ENCODE peak calls at places on chromosomes 13 and 19, in seven cellular contexts. N, R, Y, W, S, Z and C are unnamed samples.

GRCh38 chr13:57612568-57612967 is 19.0 kb upstream of the PCDH17 start:
- DNase-seq in Z (no peak), N (no peak), S (no peak), W (no peak), Y (no peak), R (no peak), C (no peak)

GRCh38 chr19:51122112-51122981 is 2.4 kb upstream of the SIGLEC9 start:
- DNase-seq in N (no peak), S (no peak), W (peak; percentile 18), Z (no peak), Y (no peak), R (no peak), C (no peak)

GRCh38 chr13:92589955-92590354 is 636.7 kb upstream of the GPC6 start:
- DNase-seq in N (no peak), W (no peak), Z (no peak), Y (no peak), S (no peak), R (no peak), C (no peak)

GRCh38 chr19:12159773-12160414 is 3.0 kb upstream of the ZNF136 start:
- DNase-seq in Y (no peak), W (no peak), N (no peak), Z (peak; percentile 48), S (no peak), R (no peak), C (no peak)

GRCh38 chr13:30972888-30973377 is 40.5 kb downstream of the TEX26 start:
- DNase-seq in N (no peak), Z (no peak), Y (no peak), R (no peak), S (no peak), W (no peak), C (no peak)

GRCh38 chr19:56566904-56567273 is 379 bp upstream of the ZNF470 start:
- DNase-seq in R (no peak), Z (peak; percentile 68), N (no peak), S (no peak), W (no peak), Y (no peak), C (no peak)

GRCh38 chr13:94033830-94034642 is 445.4 kb downstream of the DCT start:
- DNase-seq in Z (no peak), Y (no peak), N (no peak), R (no peak), S (no peak), W (no peak), C (no peak)

GRCh38 chr13:111359930-111360329 is 39.5 kb downstream of the TEX29 start:
- DNase-seq in Z (no peak), W (no peak), Y (no peak), S (no peak), R (no peak), N (no peak), C (no peak)

GRCh38 chr13:111897178-111897845 is 169.6 kb upstream of the SOX1 start:
- DNase-seq in Y (no peak), Z (no peak), W (no peak), R (no peak), N (no peak), S (no peak), C (peak; percentile 37)

GRCh38 chr13:48908381-48909087 is 67.2 kb upstream of the FNDC3A start:
- DNase-seq in S (no peak), Y (no peak), R (no peak), W (no peak), Z (no peak), N (no peak), C (no peak)

GRCh38 chr13:34833562-34834182 is 108.4 kb upstream of the NBEA start:
- DNase-seq in S (no peak), W (no peak), N (peak; percentile 10), Z (no peak), Y (no peak), R (no peak), C (peak; percentile 50)

GRCh38 chr19:4844348-4845179 is 13.1 kb upstream of the TICAM1 start:
- DNase-seq in Y (no peak), Z (no peak), R (no peak), W (no peak), N (no peak), S (peak; percentile 75), C (no peak)

GRCh38 chr13:99320693-99321481 is 13.7 kb upstream of the GPR183 start:
- DNase-seq in Y (no peak), S (no peak), W (peak; percentile 38), Z (no peak), R (no peak), N (peak; percentile 68), C (no peak)

GRCh38 chr19:2578911-2579677 is 103.2 kb downstream of the GADD45B start:
- DNase-seq in R (peak; percentile 90), W (peak; percentile 70), Z (peak; percentile 90), Y (no peak), S (peak; percentile 90), N (peak; percentile 78), C (peak; percentile 76)

GRCh38 chr13:26469602-26470001 is 87.9 kb upstream of the WASF3 start:
- DNase-seq in N (no peak), Y (no peak), S (no peak), Z (no peak), R (no peak), W (no peak), C (no peak)

GRCh38 chr19:11375143-11375948 is 880 bp downstream of the SWSAP1 start:
- DNase-seq in W (peak; percentile 63), S (peak; percentile 31), Y (no peak), N (no peak), R (no peak), Z (peak; percentile 60), C (no peak)

GRCh38 chr19:49427339-49427738 is 2.2 kb downstream of the GFY start:
- DNase-seq in N (no peak), W (no peak), Y (no peak), Z (no peak), R (no peak), S (no peak), C (no peak)

GRCh38 chr13:114282143-114282685 is 813 bp downstream of the UPF3A start:
- DNase-seq in Z (peak; percentile 78), R (peak; percentile 25), W (peak; percentile 56), Y (peak; percentile 23), S (peak; percentile 30), N (no peak), C (peak; percentile 61)

GRCh38 chr19:27750697-27751391 is 1462.1 kb downstream of the UQCRFS1 start:
- DNase-seq in Y (no peak), R (no peak), S (no peak), W (no peak), N (no peak), Z (no peak), C (no peak)

GRCh38 chr13:43686557-43686956 is 100.2 kb downstream of the ENOX1 start:
- DNase-seq in Z (peak; percentile 1), S (peak; percentile 2), R (peak; percentile 16), W (peak; percentile 1), Y (no peak), N (no peak), C (no peak)

GRCh38 chr13:29472317-29472961 is 123.0 kb downstream of the SLC7A1 start:
- DNase-seq in N (peak; percentile 63), S (peak; percentile 59), R (peak; percentile 48), Z (peak; percentile 72), Y (no peak), W (peak; percentile 69), C (peak; percentile 78)

GRCh38 chr19:51808333-51808986 is 13.5 kb downstream of the FPR3 start:
- DNase-seq in S (peak; percentile 66), W (peak; percentile 74), Z (peak; percentile 7), R (no peak), Y (no peak), N (no peak), C (no peak)

GRCh38 chr13:98108330-98108729 is 34.6 kb upstream of the FARP1 start:
- DNase-seq in Z (no peak), N (no peak), W (no peak), Y (no peak), R (no peak), S (no peak), C (no peak)

GRCh38 chr13:98099627-98100026 is 43.3 kb upstream of the FARP1 start:
- DNase-seq in Y (no peak), Z (no peak), N (no peak), S (no peak), R (no peak), W (no peak), C (no peak)

GRCh38 chr13:98105929-98106336 is 37.0 kb upstream of the FARP1 start:
- DNase-seq in W (peak; percentile 55), S (peak; percentile 90), Y (no peak), N (no peak), R (no peak), Z (no peak), C (no peak)

GRCh38 chr13:98103531-98103930 is 39.4 kb upstream of the FARP1 start:
- DNase-seq in W (no peak), Y (no peak), N (no peak), S (no peak), R (no peak), Z (no peak), C (no peak)

DNA sequence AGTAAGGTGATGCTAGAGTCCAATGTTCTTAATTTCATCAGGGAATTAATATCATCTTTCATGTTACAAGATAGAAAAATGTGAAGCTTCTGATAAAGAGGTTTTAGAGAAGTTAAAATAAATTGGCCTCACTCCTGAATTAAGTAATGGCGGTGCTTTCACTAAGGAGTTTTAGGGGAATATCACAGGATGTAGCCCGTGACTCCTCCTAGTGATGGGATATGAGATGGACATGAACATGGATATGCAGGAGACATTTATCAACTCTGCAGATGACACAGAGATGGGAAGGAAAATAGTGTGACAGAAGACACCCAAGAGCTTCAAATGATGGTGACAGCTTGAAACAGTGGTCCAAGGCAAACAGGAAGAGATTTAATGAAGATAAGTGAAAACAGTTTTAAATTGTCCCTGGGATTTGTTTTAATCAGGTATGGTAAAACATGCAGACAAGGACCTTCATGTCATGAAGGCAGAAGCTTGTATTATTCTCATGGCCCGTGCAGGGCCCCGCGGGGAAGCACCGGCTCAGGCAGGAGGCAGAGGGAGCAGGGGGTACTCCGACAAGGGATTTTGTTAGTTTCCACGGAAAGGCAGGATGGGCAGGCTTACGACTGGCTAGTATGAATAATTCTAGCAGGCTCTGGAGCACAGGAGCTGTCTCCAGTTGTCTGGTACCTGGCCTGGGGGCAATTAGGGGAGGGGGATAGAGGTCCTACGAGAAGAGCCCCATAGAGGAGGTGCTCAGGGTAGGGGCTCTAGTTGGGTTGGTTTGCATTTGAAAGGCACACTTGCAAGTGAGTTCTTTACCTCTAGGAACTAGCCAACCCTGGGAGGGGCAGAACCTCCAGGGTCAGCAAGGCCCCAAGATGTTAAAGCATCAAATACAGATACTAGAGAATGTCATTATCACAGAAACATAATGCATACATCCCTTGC is 38.7 kb upstream of the FARP1 start:
- DNase-seq in N (no peak), S (peak; percentile 47), Z (peak; percentile 27), R (peak; percentile 44), W (no peak), Y (no peak), C (no peak)
- TF ChIP-seq YY1 in N (no peak), S (no peak), Z (no peak), R (no peak), W (no peak), Y (no peak), C (no peak)

GRCh38 chr19:19239675-19240074 is 27.9 kb downstream of the NCAN start:
- DNase-seq in Z (no peak), N (no peak), S (no peak), Y (no peak), R (no peak), W (no peak), C (no peak)
- TF ChIP-seq YY1 in Z (no peak), N (no peak), S (no peak), Y (no peak), R (no peak), W (no peak), C (no peak)

GRCh38 chr13:80083516-80084085 is 257.3 kb downstream of the SPRY2 start:
- DNase-seq in Y (no peak), R (no peak), N (no peak), W (no peak), S (no peak), Z (no peak), C (no peak)
- TF ChIP-seq YY1 in Y (no peak), R (no peak), N (no peak), W (no peak), S (no peak), Z (no peak), C (no peak)

GRCh38 chr13:66543780-66544179 is 686.4 kb downstream of the PCDH9 start:
- DNase-seq in N (peak; percentile 7), S (no peak), W (no peak), Z (no peak), Y (no peak), R (no peak), C (no peak)
- TF ChIP-seq YY1 in N (no peak), S (no peak), W (no peak), Z (no peak), Y (no peak), R (no peak), C (no peak)